ENCODE peak calls at places on chromosomes 6 and 20, in nine cellular contexts. H is GM06990; G is stimulated activated CD8-positive, alpha-beta memory T cell treated with anti-CD3 and anti-CD28 coated beads, Interleukin-4, amount 100 ng/mL, for 24 hours; A is iPS-NIHi11; Z is omental fat pad; R is nephron progenitor cell; Q is HepG2; Y is AG04450; K is NCI-H524. E is an unnamed sample.

GRCh38 chr20:13765299-13765698 is 19.4 kb downstream of the ESF1 start:
- DNase-seq in H (no peak), G (no peak), A (no peak), Z (no peak), R (no peak), Q (no peak), Y (no peak), K (no peak), E (no peak)

GRCh38 chr6:16060039-16060438 is 68.8 kb upstream of the MYLIP start:
- DNase-seq in H (no peak), G (no peak), A (no peak), Z (no peak), R (no peak), Q (no peak), Y (no peak), K (no peak), E (no peak)

GRCh38 chr6:163398796-163399195 is 15.7 kb upstream of the QKI start:
- DNase-seq in H (no peak), G (no peak), A (no peak), Z (no peak), R (no peak), Q (no peak), Y (no peak), K (no peak), E (no peak)

GRCh38 chr6:80143312-80143960 is 37.0 kb downstream of the BCKDHB start:
- DNase-seq in H (no peak), G (no peak), A (no peak), Z (peak; percentile 78), R (no peak), Q (no peak), Y (peak; percentile 65), K (no peak), E (no peak)

GRCh38 chr6:45681860-45682488 is 304.2 kb upstream of the SUPT3H start:
- DNase-seq in H (peak; percentile 81), G (no peak), A (no peak), Z (no peak), R (no peak), Q (no peak), Y (no peak), K (no peak), E (no peak)

GRCh38 chr6:169902604-169903003 is 151.2 kb downstream of the ERMARD start:
- DNase-seq in H (no peak), G (no peak), A (no peak), Z (no peak), R (no peak), Q (no peak), Y (no peak), K (no peak), E (no peak)

GRCh38 chr6:39922821-39923220 is 11.4 kb downstream of the MOCS1 start:
- DNase-seq in H (no peak), G (no peak), A (no peak), Z (no peak), R (no peak), Q (no peak), Y (no peak), K (no peak), E (no peak)

GRCh38 chr6:18314317-18314997 is 50.1 kb upstream of the DEK start:
- DNase-seq in H (no peak), G (no peak), A (no peak), Z (no peak), R (no peak), Q (no peak), Y (no peak), K (no peak), E (no peak)

GRCh38 chr6:155085582-155086253 is 90.6 kb downstream of the TIAM2 start:
- DNase-seq in H (no peak), G (no peak), A (no peak), Z (no peak), R (no peak), Q (peak; percentile 77), Y (no peak), K (no peak), E (no peak)

GRCh38 chr6:105786890-105787655 is 299.1 kb upstream of the PRDM1 start:
- DNase-seq in H (peak; percentile 48), G (no peak), A (no peak), Z (no peak), R (no peak), Q (no peak), Y (no peak), K (no peak), E (no peak)

GRCh38 chr6:66838764-66839163 is 1131.7 kb upstream of the EYS start:
- DNase-seq in H (no peak), G (no peak), A (no peak), Z (no peak), R (no peak), Q (no peak), Y (no peak), K (no peak), E (no peak)

GRCh38 chr20:50233325-50234212 is 42.9 kb downstream of the CEBPB start:
- DNase-seq in H (no peak), G (no peak), A (no peak), Z (no peak), R (no peak), Q (no peak), Y (no peak), K (no peak), E (no peak)

GRCh38 chr6:53623497-53623896 is 42.1 kb downstream of the KLHL31 start:
- DNase-seq in H (no peak), G (no peak), A (no peak), Z (no peak), R (no peak), Q (no peak), Y (no peak), K (no peak), E (no peak)

GRCh38 chr20:50521709-50522674 is 11.8 kb downstream of the PTPN1 start:
- DNase-seq in H (no peak), G (no peak), A (no peak), Z (no peak), R (no peak), Q (no peak), Y (no peak), K (no peak), E (no peak)

E was measured in mesothelial cell of epicardium.